ENCODE peak calls at places on chromosomes 6 and 20, in seven cellular contexts. F is K562, C is H1, R is HCT116, N is HepG2, Y is GM12878, H is SK-N-SH. M is an unnamed sample.

GRCh38 chr20:51631953-51632352 is 89.4 kb upstream of the NFATC2 start:
- DNase-seq in F (no peak), C (no peak), R (no peak), N (no peak), Y (no peak), H (no peak), M (no peak)

GRCh38 chr20:20303742-20304141 is 64.2 kb upstream of the INSM1 start:
- DNase-seq in F (no peak), C (no peak), R (no peak), N (no peak), Y (no peak), H (no peak), M (no peak)

GRCh38 chr6:37514377-37514776 is 14.7 kb upstream of the CCDC167 start:
- DNase-seq in F (no peak), C (no peak), R (no peak), N (no peak), Y (no peak), H (no peak), M (no peak)

GRCh38 chr6:14964486-14964885 is 281.4 kb upstream of the JARID2 start:
- DNase-seq in F (no peak), C (no peak), R (no peak), N (no peak), Y (no peak), H (no peak), M (no peak)

GRCh38 chr6:16511048-16511660 is 250.1 kb downstream of the ATXN1 start:
- DNase-seq in F (peak), C (no peak), R (no peak), N (peak), Y (no peak), H (peak), M (peak)

GRCh38 chr6:44514085-44514484 is 126.6 kb downstream of the CDC5L start:
- DNase-seq in F (no peak), C (peak), R (no peak), N (no peak), Y (no peak), H (no peak), M (no peak)

GRCh38 chr6:43489277-43490072 is 12.1 kb downstream of the TJAP1 start:
- DNase-seq in F (no peak), C (no peak), R (no peak), N (peak), Y (no peak), H (peak), M (no peak)

GRCh38 chr20:2402271-2402980 is 21.7 kb downstream of the TGM6 start:
- DNase-seq in F (no peak), C (no peak), R (peak), N (peak), Y (no peak), H (peak), M (no peak)

GRCh38 chr6:169813969-169814368 is 62.5 kb downstream of the ERMARD start:
- DNase-seq in F (no peak), C (no peak), R (no peak), N (no peak), Y (no peak), H (no peak), M (no peak)

GRCh38 chr6:106882601-106883518 is 91.7 kb downstream of the CD24 start:
- DNase-seq in F (no peak), C (no peak), R (no peak), N (no peak), Y (no peak), H (no peak), M (no peak)

DNA sequence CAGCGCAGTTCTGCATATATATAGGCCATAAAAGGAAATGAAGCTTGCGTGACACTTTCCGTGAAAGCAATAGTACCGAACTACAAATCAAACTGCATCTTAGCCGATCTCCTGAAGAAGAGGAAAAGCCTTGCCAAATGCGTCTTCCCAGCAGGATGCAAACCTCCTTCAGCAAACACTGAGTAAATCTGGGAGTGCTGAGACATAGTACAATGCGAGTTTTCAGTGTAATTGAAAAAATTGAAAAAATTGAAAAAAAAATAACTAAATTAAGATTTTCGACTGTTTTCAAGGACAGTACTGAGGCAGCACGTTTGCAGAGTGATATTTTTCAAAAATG is 13.4 kb downstream of the RPP21 start:
- DNase-seq in F (no peak), C (no peak), R (no peak), N (no peak), Y (no peak), H (no peak), M (no peak)
- TF ChIP-seq POLR2AphosphoS5 in F (no peak), C (no peak), R (no peak), N (no peak), Y (no peak), H (no peak), M (no peak)

GRCh38 chr6:131979515-131980337 is 28.6 kb upstream of the CCN2 start:
- DNase-seq in F (no peak), C (no peak), R (no peak), N (no peak), Y (no peak), H (no peak), M (no peak)
- TF ChIP-seq SIN3A in F (no peak), C (no peak), R (no peak), N (no peak), Y (no peak), H (no peak), M (no peak)

GRCh38 chr6:25749837-25750236 is 4.7 kb upstream of the SLC17A4 start:
- DNase-seq in F (no peak), C (no peak), R (no peak), N (no peak), Y (no peak), H (no peak), M (no peak)

GRCh38 chr6:25747477-25747876 is 7.1 kb upstream of the SLC17A4 start:
- DNase-seq in F (no peak), C (no peak), R (no peak), N (no peak), Y (no peak), H (no peak), M (no peak)

GRCh38 chr6:25748049-25748448 is 6.5 kb upstream of the SLC17A4 start:
- DNase-seq in F (no peak), C (no peak), R (no peak), N (peak), Y (no peak), H (no peak), M (no peak)

GRCh38 chr6:25753079-25753478 is 1.5 kb upstream of the SLC17A4 start:
- DNase-seq in F (no peak), C (no peak), R (no peak), N (no peak), Y (no peak), H (no peak), M (no peak)

GRCh38 chr6:25750911-25751310 is 3.6 kb upstream of the SLC17A4 start:
- DNase-seq in F (no peak), C (no peak), R (no peak), N (no peak), Y (no peak), H (no peak), M (no peak)
- TF ChIP-seq POLR2AphosphoS5 in F (no peak), C (no peak), R (no peak), N (no peak), Y (no peak), H (no peak), M (no peak)

DNA sequence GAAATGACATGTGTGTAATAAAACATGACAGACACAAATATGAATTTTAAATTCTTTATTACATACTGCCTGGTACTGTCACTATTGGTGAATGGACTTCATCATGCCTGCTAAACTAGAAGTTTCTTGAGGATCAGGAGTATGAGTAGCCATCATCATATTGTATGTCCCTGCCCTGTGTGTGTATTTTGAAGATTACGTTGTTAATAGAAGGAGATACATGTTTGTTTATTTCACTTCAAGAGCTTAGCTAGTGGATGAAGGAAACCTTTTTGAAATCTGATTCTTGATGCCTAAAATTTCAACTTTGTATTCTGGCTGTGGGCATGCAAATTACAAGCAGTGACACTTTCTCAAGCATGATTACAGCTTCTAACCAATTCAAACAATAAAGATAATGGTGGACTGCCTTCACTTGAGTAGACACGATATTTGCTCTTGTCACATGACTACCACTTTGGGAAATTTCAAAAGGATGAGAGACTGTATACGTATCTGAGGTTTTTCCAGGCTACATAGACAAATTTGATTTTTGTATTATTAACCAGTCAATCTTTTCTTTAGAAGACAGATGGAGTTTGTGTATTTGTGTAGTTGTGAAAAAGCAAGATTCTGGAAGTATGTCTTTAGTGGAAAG is 3.5 kb downstream of the TBPL1 start:
- DNase-seq in F (no peak), C (no peak), R (no peak), N (no peak), Y (no peak), H (no peak), M (no peak)
- TF ChIP-seq SIN3A in F (no peak), C (no peak), R (no peak), N (no peak), Y (no peak), H (no peak), M (no peak)

GRCh38 chr6:41425511-41425910 is 90.1 kb downstream of the NCR2 start:
- DNase-seq in F (no peak), C (no peak), R (no peak), N (no peak), Y (no peak), H (no peak), M (no peak)

GRCh38 chr6:41422156-41422555 is 86.7 kb downstream of the NCR2 start:
- DNase-seq in F (no peak), C (no peak), R (no peak), N (no peak), Y (no peak), H (no peak), M (no peak)

GRCh38 chr6:41426438-41426851 is 91.0 kb downstream of the NCR2 start:
- DNase-seq in F (no peak), C (peak), R (no peak), N (no peak), Y (no peak), H (no peak), M (no peak)

GRCh38 chr6:41423002-41423401 is 87.6 kb downstream of the NCR2 start:
- DNase-seq in F (no peak), C (no peak), R (no peak), N (no peak), Y (no peak), H (no peak), M (no peak)

GRCh38 chr6:41424370-41425058 is 89.1 kb downstream of the NCR2 start:
- DNase-seq in F (peak), C (peak), R (peak), N (peak), Y (peak), H (peak), M (peak)
- TF ChIP-seq POLR2AphosphoS5 in F (no peak), C (no peak), R (no peak), N (no peak), Y (no peak), H (no peak), M (no peak)

DNA sequence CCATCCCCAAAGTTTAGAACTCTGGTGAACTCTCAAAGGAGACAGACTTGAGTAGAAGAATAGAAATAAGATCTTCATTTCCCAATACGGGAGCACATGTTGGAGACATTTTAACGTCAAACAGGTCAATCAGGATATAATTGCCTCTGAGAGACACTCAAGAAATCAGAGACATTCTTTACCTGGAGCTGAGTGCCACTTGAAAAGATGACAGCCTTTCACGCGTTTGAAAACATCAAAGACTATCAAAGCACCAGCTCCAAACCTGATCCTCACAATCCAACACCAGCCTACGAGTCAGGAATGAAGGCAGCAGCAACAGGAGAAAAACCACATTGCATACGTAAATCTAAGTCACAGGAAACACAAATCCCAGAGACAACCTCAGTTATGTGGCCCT is 571.5 kb upstream of the CDH4 start:
- DNase-seq in F (no peak), C (no peak), R (no peak), N (no peak), Y (no peak), H (no peak), M (no peak)
- TF ChIP-seq SIN3A in F (no peak), C (no peak), R (no peak), N (no peak), Y (no peak), H (no peak), M (no peak)

GRCh38 chr20:58699246-58700107 is 6.9 kb downstream of the NPEPL1 start:
- DNase-seq in F (no peak), C (no peak), R (no peak), N (no peak), Y (no peak), H (no peak), M (no peak)
- TF ChIP-seq POLR2AphosphoS5 in F (no peak), C (no peak), R (no peak), N (no peak), Y (no peak), H (no peak), M (no peak)

GRCh38 chr6:48766349-48766748 is 655.4 kb upstream of the PTCHD4 start:
- DNase-seq in F (no peak), C (no peak), R (peak), N (peak), Y (no peak), H (no peak), M (no peak)
- TF ChIP-seq SIN3A in F (no peak), C (no peak), R (no peak), N (no peak), Y (no peak), H (no peak), M (no peak)

DNA sequence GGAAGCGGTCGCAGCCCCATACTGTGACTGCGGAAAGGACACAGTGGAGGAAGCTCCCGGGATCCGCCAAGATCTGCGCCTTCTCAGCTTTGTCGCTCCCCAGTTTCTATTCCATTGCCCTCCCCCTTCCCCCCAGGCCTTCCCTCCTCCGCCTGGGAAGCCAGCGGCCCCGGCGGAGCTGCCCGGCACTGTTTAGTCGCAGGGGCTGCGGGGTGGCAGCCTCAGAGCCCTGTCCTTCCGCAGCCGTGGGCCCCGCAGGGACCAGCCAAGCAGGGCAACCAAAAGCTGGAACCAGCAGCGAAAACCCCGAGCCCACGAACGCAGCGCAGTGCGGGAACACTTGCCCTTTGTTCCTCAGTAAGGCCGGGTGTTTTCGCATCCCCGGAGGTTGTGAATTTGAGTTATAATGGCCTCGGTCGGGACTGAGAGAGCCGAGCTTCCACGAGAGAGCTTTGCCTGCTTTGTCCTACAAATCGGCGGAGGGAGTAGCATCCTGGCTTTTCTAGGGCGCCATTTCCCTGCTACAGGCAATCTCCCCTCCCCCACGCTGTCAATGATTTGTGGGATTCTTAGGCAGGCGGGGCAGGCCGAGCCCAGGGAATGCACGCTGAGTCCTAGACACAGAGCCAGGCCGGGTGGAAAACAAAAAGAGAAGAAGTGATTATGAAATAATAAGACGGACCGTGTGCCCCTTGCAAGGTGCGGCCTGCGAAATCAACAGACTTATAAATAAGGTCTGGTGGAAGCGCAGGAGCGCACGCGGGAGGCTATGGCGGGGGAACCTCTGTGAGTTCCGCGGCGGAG is 4.0 kb upstream of the TUBB2B start:
- DNase-seq in F (no peak), C (peak), R (no peak), N (peak), Y (no peak), H (peak), M (no peak)
- TF ChIP-seq POLR2AphosphoS5 in F (no peak), C (peak), R (no peak), N (peak), Y (no peak), H (peak), M (no peak)

GRCh38 chr6:135922170-135922569 is 70.7 kb downstream of the PDE7B start:
- DNase-seq in F (no peak), C (no peak), R (peak), N (no peak), Y (no peak), H (peak), M (peak)
- TF ChIP-seq SIN3A in F (no peak), C (no peak), R (no peak), N (no peak), Y (no peak), H (no peak), M (no peak)

M was measured in Panc1.